ENCODE peak calls at places on chromosomes 12 and 14, in four cellular contexts. N is cerebellar cortex; C is GM23248; E is stimulated activated CD4-positive, alpha-beta T cell treated with anti-CD3 and anti-CD28 coated beads, TNF-alpha, amount 100 ng/mL, for 48 hours. P is an unnamed sample.

GRCh38 chr14:33792387-33793368 is 158.2 kb downstream of the EGLN3 start:
- DNase-seq in N (peak), C (peak), E (peak), P (peak)

GRCh38 chr12:133129368-133130037 is 571 bp downstream of the ZNF891 start:
- DNase-seq in N (no peak), C (peak), E (no peak), P (no peak)

GRCh38 chr14:103551338-103551762 is 11.1 kb downstream of the BAG5 start:
- DNase-seq in N (peak), C (peak), E (no peak), P (no peak)

GRCh38 chr12:11717533-11717961 is 68.1 kb downstream of the ETV6 start:
- DNase-seq in N (no peak), C (peak), E (no peak), P (no peak)

GRCh38 chr12:52148541-52149181 is 43.2 kb downstream of the KRT80 start:
- DNase-seq in N (no peak), C (peak), E (no peak), P (no peak)

GRCh38 chr14:77844802-77845201 is 44.9 kb downstream of the ADCK1 start:
- DNase-seq in N (no peak), C (no peak), E (no peak), P (no peak)

GRCh38 chr12:105352049-105352448 is 21.6 kb downstream of the C12orf75 start:
- DNase-seq in N (no peak), C (no peak), E (no peak), P (no peak)

GRCh38 chr12:103334447-103334846 is 161.3 kb downstream of the C12orf42 start:
- DNase-seq in N (peak), C (no peak), E (no peak), P (no peak)

GRCh38 chr12:115895247-115895646 is 382.2 kb downstream of the MED13L start:
- DNase-seq in N (no peak), C (peak), E (no peak), P (no peak)

GRCh38 chr12:109888179-109889020 is 8.1 kb upstream of the GLTP start:
- DNase-seq in N (no peak), C (peak), E (no peak), P (peak)

GRCh38 chr12:124437121-124437520 is 130.3 kb downstream of the NCOR2 start:
- DNase-seq in N (no peak), C (no peak), E (no peak), P (no peak)

GRCh38 chr12:92363295-92364146 is 217.9 kb upstream of the BTG1 start:
- DNase-seq in N (no peak), C (peak), E (no peak), P (no peak)

P was measured in stimulated activated naive CD4-positive, alpha-beta T cell treated with Interleukin-2 at 50 U/mL for 16 hours.